ENCODE peak calls at places on chromosomes 12 and 14, in five cellular contexts. One of them, this sample, is unnamed. For H3K4me1, the result is how much of the 10 kb centered on the place peaks cover.

GRCh38 chr14:104827173-104828055 is 26.5 kb downstream of the ZBTB42 start:
- DNase-seq in HCT116: peak
- DNase-seq in HepG2: peak
- DNase-seq in GM23338: peak
- DNase-seq in fibroblast of lung: peak
- DNase-seq in this sample: peak

GRCh38 chr12:20656600-20656999 is 38.5 kb upstream of the SLCO1C1 start:
- DNase-seq in HepG2: peak
- DNase-seq in GM23338: no peak
- DNase-seq in fibroblast of lung: no peak
- DNase-seq in HCT116: no peak
- DNase-seq in this sample: no peak

GRCh38 chr12:1614360-1614759 is 14.7 kb upstream of the WNT5B start:
- DNase-seq in HepG2: no peak
- DNase-seq in GM23338: no peak
- DNase-seq in HCT116: no peak
- DNase-seq in fibroblast of lung: no peak
- DNase-seq in this sample: no peak

GRCh38 chr14:23562822-23563472 is 4.6 kb downstream of the AP1G2 start:
- DNase-seq in fibroblast of lung: peak
- DNase-seq in HCT116: no peak
- DNase-seq in HepG2: peak
- DNase-seq in GM23338: peak
- DNase-seq in this sample: peak

GRCh38 chr12:75884465-75884985 is 147.1 kb downstream of the PHLDA1 start:
- DNase-seq in HepG2: no peak
- DNase-seq in GM23338: peak
- DNase-seq in fibroblast of lung: peak
- DNase-seq in HCT116: no peak
- DNase-seq in this sample: no peak

GRCh38 chr12:130104596-130105253 is 57.5 kb upstream of the FZD10 start:
- DNase-seq in HCT116: no peak
- DNase-seq in fibroblast of lung: no peak
- DNase-seq in HepG2: no peak
- DNase-seq in GM23338: peak
- DNase-seq in this sample: no peak

GRCh38 chr14:105120056-105120455 is 48.5 kb downstream of the JAG2 start:
- DNase-seq in fibroblast of lung: no peak
- DNase-seq in GM23338: no peak
- DNase-seq in HepG2: no peak
- DNase-seq in HCT116: no peak
- DNase-seq in this sample: no peak

GRCh38 chr14:94886931-94887330 is 117.0 kb upstream of the GSC start:
- DNase-seq in GM23338: no peak
- DNase-seq in fibroblast of lung: no peak
- DNase-seq in HCT116: no peak
- DNase-seq in HepG2: no peak
- DNase-seq in this sample: no peak

GRCh38 chr12:118059645-118060275 is 1.2 kb downstream of the WSB2 start:
- DNase-seq in GM23338: peak
- DNase-seq in HepG2: no peak
- DNase-seq in HCT116: no peak
- DNase-seq in fibroblast of lung: no peak
- DNase-seq in this sample: no peak

GRCh38 chr12:18145924-18146323 is 55.9 kb upstream of the RERGL start:
- DNase-seq in HepG2: no peak
- DNase-seq in GM23338: no peak
- DNase-seq in HCT116: no peak
- DNase-seq in fibroblast of lung: no peak
- DNase-seq in this sample: no peak

GRCh38 chr14:59267046-59267445 is 78.6 kb downstream of the DAAM1 start:
- DNase-seq in fibroblast of lung: peak
- DNase-seq in HepG2: no peak
- DNase-seq in GM23338: no peak
- DNase-seq in HCT116: no peak
- DNase-seq in this sample: peak

GRCh38 chr12:112855375-112855774 is 51.4 kb upstream of the OAS1 start:
- DNase-seq in HepG2: peak
- DNase-seq in fibroblast of lung: no peak
- DNase-seq in HCT116: peak
- DNase-seq in GM23338: peak
- DNase-seq in this sample: no peak

GRCh38 chr14:73949752-73950734 is at the start of the genes COQ6 and FAM161B:
- DNase-seq in GM23338: peak
- DNase-seq in fibroblast of lung: peak
- DNase-seq in HCT116: peak
- DNase-seq in HepG2: peak
- DNase-seq in this sample: peak

GRCh38 chr14:73945159-73945670 is 4.7 kb downstream of the FAM161B start:
- DNase-seq in HCT116: no peak
- DNase-seq in fibroblast of lung: no peak
- DNase-seq in GM23338: no peak
- DNase-seq in HepG2: no peak
- DNase-seq in this sample: no peak

GRCh38 chr14:73943083-73943482 is 6.8 kb downstream of the FAM161B start:
- DNase-seq in GM23338: no peak
- DNase-seq in HepG2: peak
- DNase-seq in HCT116: no peak
- DNase-seq in fibroblast of lung: peak
- DNase-seq in this sample: peak

GRCh38 chr14:73942180-73942579 is 7.7 kb downstream of the FAM161B start:
- DNase-seq in GM23338: no peak
- DNase-seq in fibroblast of lung: no peak
- DNase-seq in HCT116: no peak
- DNase-seq in HepG2: no peak
- DNase-seq in this sample: no peak

GRCh38 chr14:73944432-73945158 is 5.3 kb downstream of the FAM161B start:
- DNase-seq in GM23338: no peak
- DNase-seq in HepG2: no peak
- DNase-seq in HCT116: no peak
- DNase-seq in fibroblast of lung: no peak
- DNase-seq in this sample: no peak
- H3K27ac ChIP-seq in GM23338: no peak
- H3K27ac ChIP-seq in HepG2: no peak
- H3K27ac ChIP-seq in HCT116: no peak
- H3K27ac ChIP-seq in fibroblast of lung: no peak
- H3K27ac ChIP-seq in this sample: no peak

GRCh38 chr12:120853188-120853587 is 51.0 kb downstream of the SPPL3 start:
- DNase-seq in fibroblast of lung: peak
- DNase-seq in HepG2: no peak
- DNase-seq in GM23338: no peak
- DNase-seq in HCT116: no peak
- DNase-seq in this sample: peak

GRCh38 chr12:120856980-120857379 is 47.2 kb downstream of the SPPL3 start:
- DNase-seq in HCT116: peak
- DNase-seq in GM23338: peak
- DNase-seq in fibroblast of lung: no peak
- DNase-seq in HepG2: no peak
- DNase-seq in this sample: peak

GRCh38 chr12:120858306-120859088 is 45.7 kb downstream of the SPPL3 start:
- DNase-seq in GM23338: no peak
- DNase-seq in HCT116: no peak
- DNase-seq in HepG2: no peak
- DNase-seq in fibroblast of lung: no peak
- DNase-seq in this sample: no peak

GRCh38 chr12:120854804-120855203 is 49.4 kb downstream of the SPPL3 start:
- DNase-seq in HepG2: no peak
- DNase-seq in HCT116: no peak
- DNase-seq in fibroblast of lung: no peak
- DNase-seq in GM23338: no peak
- DNase-seq in this sample: no peak

DNA sequence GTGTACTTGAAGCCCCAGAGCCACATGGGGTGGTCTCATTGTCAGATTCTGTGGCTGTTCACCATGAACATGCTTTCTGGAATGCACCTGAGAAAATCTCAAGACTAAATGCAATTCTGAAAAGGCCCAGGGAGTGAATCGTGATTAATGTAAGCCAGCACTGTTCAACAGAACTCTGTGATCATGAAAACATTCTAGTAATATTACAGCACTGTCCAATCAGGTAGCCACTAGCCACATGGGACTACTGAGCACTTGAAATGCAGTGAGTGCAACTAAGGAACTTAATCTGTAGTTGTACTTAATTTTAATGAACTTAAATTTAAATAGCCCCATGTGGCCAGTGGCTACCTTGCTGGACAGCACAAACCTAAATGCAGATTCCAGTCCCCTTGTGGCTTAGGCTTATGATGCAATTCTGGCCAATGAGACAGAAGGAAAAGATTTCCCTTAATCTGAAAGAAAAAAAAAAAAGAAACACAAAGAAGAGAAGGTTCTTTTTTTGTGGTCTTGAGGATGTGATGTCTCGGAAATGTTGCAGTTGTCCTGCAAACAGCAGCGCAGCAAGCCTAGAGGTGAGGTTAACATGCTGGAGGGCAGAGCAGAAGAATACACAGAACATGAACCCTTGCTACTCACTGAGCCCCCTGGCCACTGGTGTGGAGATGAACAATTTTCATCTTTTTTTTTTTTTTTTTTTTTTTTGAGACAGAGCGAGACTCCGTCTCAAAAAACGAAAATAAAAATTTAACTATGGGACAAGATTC is 48.2 kb downstream of the SPPL3 start:
- DNase-seq in GM23338: no peak
- DNase-seq in HCT116: no peak
- DNase-seq in HepG2: no peak
- DNase-seq in fibroblast of lung: peak
- DNase-seq in this sample: no peak
- H3K4me1 ChIP-seq in GM23338: under half
- H3K4me1 ChIP-seq in HCT116: under half
- H3K4me1 ChIP-seq in HepG2: under half
- H3K4me1 ChIP-seq in fibroblast of lung: under half
- H3K4me1 ChIP-seq in this sample: under half

GRCh38 chr14:74610866-74611671 is 968 bp downstream of the LTBP2 start:
- DNase-seq in HCT116: no peak
- DNase-seq in HepG2: no peak
- DNase-seq in fibroblast of lung: peak
- DNase-seq in GM23338: peak
- DNase-seq in this sample: peak
- TF ChIP-seq EZH2 in HCT116: no peak
- TF ChIP-seq EZH2 in HepG2: no peak
- TF ChIP-seq EZH2 in fibroblast of lung: no peak
- TF ChIP-seq EZH2 in GM23338: peak
- TF ChIP-seq EZH2 in this sample: no peak

DNA sequence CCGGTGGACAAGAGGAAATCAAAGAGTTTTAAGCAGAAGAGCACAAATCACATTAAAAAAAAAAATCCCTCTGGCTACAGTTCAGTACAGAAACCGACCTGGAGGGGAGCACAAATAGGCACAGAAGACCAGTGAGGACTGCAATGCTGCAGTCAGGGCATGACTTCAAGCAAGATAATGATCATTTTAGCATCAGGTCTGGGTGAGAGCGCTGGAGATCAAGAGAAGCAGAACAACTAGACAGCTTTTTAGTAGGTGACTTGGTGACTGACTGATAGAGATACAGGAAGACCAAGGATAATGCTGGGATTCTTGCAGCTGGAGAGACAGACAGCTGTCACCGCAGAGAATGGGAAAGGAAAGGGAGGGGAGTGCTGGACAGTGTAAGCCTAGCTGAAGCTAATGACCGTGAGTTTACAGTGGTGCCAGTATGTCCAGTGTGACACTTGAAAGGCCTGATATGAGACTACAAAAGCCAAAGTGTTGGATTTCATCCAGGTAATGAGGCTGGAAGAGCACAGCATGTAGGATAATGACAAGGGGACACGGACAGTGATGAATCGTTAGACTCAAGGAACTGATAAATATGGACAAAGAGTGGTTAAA is 5.6 kb downstream of the NFYB start:
- DNase-seq in fibroblast of lung: no peak
- DNase-seq in HepG2: no peak
- DNase-seq in HCT116: no peak
- DNase-seq in GM23338: no peak
- DNase-seq in this sample: no peak
- H3K27ac ChIP-seq in fibroblast of lung: no peak
- H3K27ac ChIP-seq in HepG2: peak
- H3K27ac ChIP-seq in HCT116: no peak
- H3K27ac ChIP-seq in GM23338: no peak
- H3K27ac ChIP-seq in this sample: no peak

GRCh38 chr12:92144045-92144630 is 1.5 kb downstream of the BTG1 start:
- DNase-seq in HCT116: peak
- DNase-seq in GM23338: peak
- DNase-seq in fibroblast of lung: peak
- DNase-seq in HepG2: peak
- DNase-seq in this sample: peak
- H3K4me1 ChIP-seq in HCT116: under half
- H3K4me1 ChIP-seq in GM23338: half or more
- H3K4me1 ChIP-seq in fibroblast of lung: under half
- H3K4me1 ChIP-seq in HepG2: half or more
- H3K4me1 ChIP-seq in this sample: under half

DNA sequence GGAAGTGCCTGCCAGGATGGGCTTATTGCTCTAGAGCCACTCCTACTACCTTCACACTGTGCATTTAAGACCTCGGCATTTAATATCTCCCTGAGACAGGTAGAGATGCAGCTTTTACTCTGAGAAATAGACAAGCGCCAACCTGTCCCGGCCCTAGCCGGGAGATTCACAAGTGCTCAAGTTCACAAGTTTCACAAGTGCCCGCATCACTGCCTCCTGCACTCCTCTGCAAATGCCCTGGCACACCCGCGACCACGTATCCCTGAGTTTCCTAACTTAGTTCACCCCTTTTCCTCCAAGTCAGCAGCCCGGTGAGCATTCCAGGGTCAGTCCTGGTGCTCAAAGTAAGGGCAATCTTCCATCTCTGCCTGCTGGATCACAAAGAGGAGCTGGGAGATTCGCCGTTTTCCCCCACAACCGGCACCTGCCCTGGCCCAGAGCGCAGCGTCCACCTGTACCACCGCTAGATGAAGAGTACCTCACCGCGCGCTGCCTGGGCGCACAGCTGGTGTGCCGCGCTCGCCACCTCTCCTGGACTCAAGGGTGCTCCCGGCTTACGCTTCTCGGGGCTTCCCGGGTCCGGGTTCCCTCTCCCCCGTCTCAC is 5.0 kb upstream of the SLC38A4 start:
- DNase-seq in GM23338: peak
- DNase-seq in fibroblast of lung: peak
- DNase-seq in HCT116: no peak
- DNase-seq in HepG2: no peak
- DNase-seq in this sample: peak
- TF ChIP-seq EZH2 in GM23338: no peak
- TF ChIP-seq EZH2 in fibroblast of lung: peak
- TF ChIP-seq EZH2 in HCT116: no peak
- TF ChIP-seq EZH2 in HepG2: no peak
- TF ChIP-seq EZH2 in this sample: no peak